ENCODE peak calls at places on chromosomes 2 and 18, in eight cellular contexts. O, D, X, S, A, I, U and H are unnamed samples. For H3K4me1 and H3K36me3, the result is how much of the 10 kb centered on the place peaks cover.

GRCh38 chr18:31156831-31157763 is 5.6 kb downstream of the DSC1 start:
- DNase-seq in X (no peak), S (no peak), O (no peak), A (no peak), D (no peak), U (no peak), I (no peak), H (no peak)

GRCh38 chr2:141666191-141666590 is 464.6 kb downstream of the LRP1B start:
- DNase-seq in A (no peak), U (no peak), O (no peak), S (no peak), I (no peak), D (no peak), X (no peak), H (no peak)

GRCh38 chr18:76801567-76802505 is 20.5 kb upstream of the ZNF236 start:
- DNase-seq in A (no peak), I (peak), U (peak), S (peak), X (peak), D (peak), O (peak), H (peak)

GRCh38 chr2:59932341-59932740 is 621.1 kb downstream of the BCL11A start:
- DNase-seq in A (no peak), U (no peak), O (no peak), S (no peak), I (no peak), D (no peak), X (no peak), H (no peak)

GRCh38 chr18:79217979-79218604 is 148.9 kb downstream of the ATP9B start:
- DNase-seq in X (no peak), S (peak), U (no peak), I (no peak), D (peak), O (no peak), A (no peak), H (no peak)

GRCh38 chr2:42147641-42148274 is 21.4 kb upstream of the EML4 start:
- DNase-seq in S (no peak), I (no peak), X (no peak), D (no peak), O (peak), U (no peak), A (no peak), H (no peak)

GRCh38 chr2:43105586-43106562 is 120.5 kb downstream of the ZFP36L2 start:
- DNase-seq in S (peak), U (peak), D (peak), X (peak), A (no peak), I (peak), O (peak), H (no peak)

GRCh38 chr18:13271512-13271911 is 53.0 kb downstream of the LDLRAD4 start:
- DNase-seq in I (no peak), U (no peak), D (no peak), S (no peak), A (no peak), O (peak), X (no peak), H (no peak)

GRCh38 chr2:212078103-212078502 is 460.5 kb downstream of the ERBB4 start:
- DNase-seq in X (no peak), O (no peak), A (no peak), D (no peak), S (no peak), I (no peak), U (no peak), H (no peak)

GRCh38 chr2:179429060-179429471 is 164.4 kb upstream of the SESTD1 start:
- DNase-seq in S (no peak), X (no peak), U (no peak), I (no peak), D (no peak), A (no peak), O (no peak), H (no peak)

DNA sequence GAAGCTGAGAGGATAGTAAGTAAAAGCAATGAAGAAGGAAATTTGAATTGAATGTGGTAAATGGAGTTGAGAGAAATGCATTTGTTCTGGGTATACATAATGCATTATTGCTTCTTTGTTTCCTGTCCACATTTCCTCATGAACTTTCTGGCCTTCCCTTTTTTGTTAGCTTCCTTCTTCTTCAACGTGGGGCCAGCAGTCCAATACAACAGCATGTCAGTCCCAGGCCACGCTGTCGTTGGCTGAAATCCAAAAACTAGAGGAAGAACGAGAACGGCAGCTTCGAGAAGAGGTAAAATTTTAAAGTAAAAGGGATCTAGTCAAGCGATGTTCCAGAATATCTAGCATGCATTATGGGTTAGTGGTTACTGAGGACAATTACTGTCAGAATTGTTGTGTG is 30.4 kb upstream of the SNORC start:
- DNase-seq in O (no peak), D (peak), S (peak), A (no peak), X (no peak), I (peak), U (no peak), H (peak)
- TF ChIP-seq EP300 in O (no peak), D (no peak), S (no peak), A (no peak), X (no peak), I (no peak), U (no peak), H (peak)

DNA sequence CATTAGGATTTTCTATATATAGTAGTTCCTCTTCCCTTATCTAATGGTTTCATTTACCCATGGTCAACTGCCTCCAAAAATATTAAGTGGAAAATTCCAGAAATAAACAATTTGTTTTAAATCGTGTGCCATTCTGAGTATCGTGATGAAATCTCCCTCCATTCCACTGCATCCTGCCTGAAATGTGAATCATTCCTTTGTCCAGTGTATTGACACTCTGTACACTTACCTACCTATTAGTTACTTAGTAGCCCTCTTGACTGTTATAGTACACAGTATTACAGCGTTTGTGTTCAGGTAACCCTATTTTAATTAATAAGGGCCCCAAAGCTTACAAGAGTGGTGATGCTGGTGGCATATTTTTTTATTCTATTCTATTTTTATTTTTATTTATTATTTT is 26.2 kb downstream of the TAF4B start:
- DNase-seq in I (no peak), O (peak), D (no peak), A (no peak), S (no peak), X (no peak), U (no peak), H (no peak)
- H3K4me1 ChIP-seq in I (under half), O (under half), D (under half), A (under half), S (under half), X (under half), U (under half), H (under half)

DNA sequence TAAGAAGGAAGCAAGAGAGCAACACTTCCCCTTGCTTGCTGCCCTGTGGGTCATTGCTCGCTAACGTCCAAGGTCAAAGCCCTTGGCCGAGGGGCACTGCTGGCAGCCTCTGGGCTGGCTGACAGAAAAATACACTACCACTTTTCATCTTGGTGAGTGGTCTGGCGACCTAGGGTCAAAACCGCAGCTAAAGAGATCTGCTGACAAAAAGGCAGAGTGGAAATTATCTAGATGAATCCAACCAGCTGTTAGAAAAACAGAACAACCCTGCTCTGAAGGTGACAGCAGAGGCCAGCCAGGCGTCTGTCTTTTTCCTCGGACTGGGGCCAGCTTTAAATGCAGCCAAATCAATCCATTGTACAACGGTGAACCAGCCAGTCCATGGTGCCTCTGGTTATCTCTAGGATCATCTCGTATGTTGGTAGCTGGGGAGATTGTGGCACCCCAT is 92.6 kb downstream of the CD8B2 start:
- DNase-seq in U (no peak), X (no peak), D (no peak), A (peak), I (no peak), O (no peak), S (no peak), H (no peak)
- H3K36me3 ChIP-seq in U (under half), X (under half), D (under half), A (under half), I (under half), O (under half), S (under half), H (under half)

GRCh38 chr18:21450913-21451312 is 149.6 kb downstream of the ESCO1 start:
- DNase-seq in X (no peak), U (no peak), I (no peak), D (no peak), O (no peak), S (no peak), A (no peak), H (no peak)

GRCh38 chr18:21449367-21450250 is 150.9 kb downstream of the ESCO1 start:
- DNase-seq in X (no peak), O (no peak), A (no peak), U (no peak), S (no peak), I (no peak), D (no peak), H (no peak)

GRCh38 chr18:21450503-21450902 is 150.0 kb downstream of the ESCO1 start:
- DNase-seq in X (no peak), D (no peak), S (no peak), A (no peak), O (no peak), I (no peak), U (no peak), H (no peak)

GRCh38 chr18:21444465-21445023 is 156.0 kb downstream of the ESCO1 start:
- DNase-seq in A (no peak), S (no peak), U (no peak), D (no peak), O (peak), X (peak), I (peak), H (peak)

DNA sequence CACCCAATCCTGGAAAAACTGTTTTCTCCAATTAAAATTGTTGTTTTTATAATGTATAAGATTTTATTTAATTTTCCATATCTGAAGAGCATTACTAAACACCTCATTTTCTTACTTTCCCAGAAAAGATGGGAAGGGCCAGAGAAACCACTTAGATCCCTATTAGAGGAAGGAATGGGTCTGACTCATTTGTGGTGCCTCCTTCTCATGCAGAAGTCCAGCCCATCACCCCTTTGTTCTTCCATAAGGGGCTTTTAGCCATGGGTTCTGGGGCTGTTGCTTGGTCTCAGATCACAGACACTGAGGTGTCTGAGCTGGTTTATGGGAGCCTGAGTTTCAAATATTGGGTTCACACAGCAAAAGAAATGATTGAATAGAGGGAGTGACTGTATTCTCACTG is 152.2 kb downstream of the ESCO1 start:
- DNase-seq in I (no peak), X (no peak), S (no peak), D (no peak), U (no peak), O (no peak), A (no peak), H (no peak)
- TF ChIP-seq EP300 in I (no peak), X (no peak), S (no peak), D (no peak), U (no peak), O (no peak), A (no peak), H (no peak)

GRCh38 chr2:62202729-62203128 is 6.8 kb downstream of the B3GNT2 start:
- DNase-seq in U (no peak), S (no peak), O (no peak), I (no peak), A (no peak), D (no peak), X (peak), H (no peak)
- H3K4me1 ChIP-seq in U (under half), S (half or more), O (half or more), I (under half), A (half or more), D (half or more), X (under half), H (under half)

GRCh38 chr2:238168196-238168815 is 9.5 kb downstream of the ERFE start:
- DNase-seq in X (peak), A (no peak), D (no peak), O (no peak), S (no peak), U (no peak), I (no peak), H (no peak)
- H3K36me3 ChIP-seq in X (under half), A (half or more), D (under half), O (under half), S (half or more), U (under half), I (under half), H (half or more)

DNA sequence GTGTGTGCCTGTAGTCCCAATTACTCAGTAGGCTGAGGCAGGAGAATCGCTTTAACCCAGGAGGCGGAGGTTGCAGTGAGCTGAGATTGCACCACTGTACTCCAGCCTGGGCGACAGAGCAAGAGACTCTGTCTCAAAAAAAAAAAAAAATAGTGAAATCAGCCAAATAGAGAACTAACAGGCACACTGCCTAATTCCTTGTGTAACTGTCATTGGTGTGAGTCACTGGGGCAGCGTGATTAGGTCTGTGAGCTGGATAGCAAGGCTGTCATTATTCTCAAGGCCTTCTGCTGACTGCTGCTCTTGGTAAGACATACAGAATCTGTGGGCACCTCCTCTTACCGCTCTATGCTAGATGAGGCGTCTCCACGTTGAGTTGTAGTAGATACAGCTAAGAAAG is 270.3 kb downstream of the NEDD4L start:
- DNase-seq in S (peak), I (peak), O (peak), X (no peak), U (no peak), A (no peak), D (peak), H (peak)
- TF ChIP-seq EP300 in S (no peak), I (no peak), O (no peak), X (no peak), U (no peak), A (no peak), D (no peak), H (no peak)